ENCODE peak calls at places on chromosome 17, in six cellular contexts. B is HCT116, M is MM.1S, Y is PC-3, R is GM23248, E is SK-N-SH. G is an unnamed sample.

GRCh38 chr17:63622571-63623390 is 564 bp downstream of the MAP3K3 start:
- DNase-seq in B (no peak), M (peak), Y (peak), R (peak), E (peak), G (peak)

GRCh38 chr17:57442914-57443571 is 186.7 kb downstream of the MSI2 start:
- DNase-seq in B (no peak), M (no peak), Y (peak), R (peak), E (no peak), G (no peak)

GRCh38 chr17:77441130-77441920 is 300.6 kb downstream of the SEC14L1 start:
- DNase-seq in B (no peak), M (peak), Y (no peak), R (no peak), E (no peak), G (no peak)

GRCh38 chr17:1008008-1008761 is 11.3 kb downstream of the TIMM22 start:
- DNase-seq in B (no peak), M (no peak), Y (no peak), R (no peak), E (peak), G (no peak)

GRCh38 chr17:2397247-2398171 is 3.4 kb downstream of the MNT start:
- DNase-seq in B (no peak), M (no peak), Y (no peak), R (no peak), E (no peak), G (no peak)

GRCh38 chr17:58870747-58871146 is 115.1 kb downstream of the PPM1E start:
- DNase-seq in B (no peak), M (no peak), Y (peak), R (no peak), E (no peak), G (no peak)

GRCh38 chr17:77644981-77645380 is 313.5 kb upstream of the TNRC6C start:
- DNase-seq in B (no peak), M (no peak), Y (no peak), R (no peak), E (no peak), G (peak)

GRCh38 chr17:80129006-80129565 is 17.8 kb downstream of the EIF4A3 start:
- DNase-seq in B (no peak), M (no peak), Y (peak), R (peak), E (no peak), G (no peak)

GRCh38 chr17:27816946-27817345 is 16.6 kb upstream of the NOS2 start:
- DNase-seq in B (no peak), M (no peak), Y (no peak), R (no peak), E (no peak), G (no peak)

GRCh38 chr17:15457723-15458094 is 9.7 kb downstream of the CDRT4 start:
- DNase-seq in B (no peak), M (no peak), Y (no peak), R (no peak), E (no peak), G (no peak)
- H3K9ac ChIP-seq in B (no peak), M (no peak), Y (no peak), R (peak), E (peak), G (no peak)

GRCh38 chr17:14745541-14745940 is 444.7 kb downstream of the HS3ST3B1 start:
- DNase-seq in B (no peak), M (no peak), Y (no peak), R (peak), E (no peak), G (no peak)

GRCh38 chr17:14749269-14749668 is 448.4 kb downstream of the HS3ST3B1 start:
- DNase-seq in B (no peak), M (no peak), Y (no peak), R (no peak), E (no peak), G (no peak)

GRCh38 chr17:14746784-14747575 is 446.1 kb downstream of the HS3ST3B1 start:
- DNase-seq in B (no peak), M (no peak), Y (no peak), R (no peak), E (no peak), G (no peak)

GRCh38 chr17:14747576-14747940 is 446.7 kb downstream of the HS3ST3B1 start:
- DNase-seq in B (no peak), M (no peak), Y (no peak), R (peak), E (no peak), G (no peak)

GRCh38 chr17:14748036-14748715 is 447.3 kb downstream of the HS3ST3B1 start:
- DNase-seq in B (no peak), M (no peak), Y (peak), R (peak), E (no peak), G (no peak)
- TF ChIP-seq EZH2phosphoT487 in B (no peak), M (no peak), Y (no peak), R (no peak), E (no peak), G (no peak)

GRCh38 chr17:81652901-81653771 is 3.2 kb downstream of the PDE6G start:
- DNase-seq in B (no peak), M (no peak), Y (no peak), R (no peak), E (peak), G (no peak)
- H3K9ac ChIP-seq in B (no peak), M (no peak), Y (no peak), R (no peak), E (no peak), G (no peak)

DNA sequence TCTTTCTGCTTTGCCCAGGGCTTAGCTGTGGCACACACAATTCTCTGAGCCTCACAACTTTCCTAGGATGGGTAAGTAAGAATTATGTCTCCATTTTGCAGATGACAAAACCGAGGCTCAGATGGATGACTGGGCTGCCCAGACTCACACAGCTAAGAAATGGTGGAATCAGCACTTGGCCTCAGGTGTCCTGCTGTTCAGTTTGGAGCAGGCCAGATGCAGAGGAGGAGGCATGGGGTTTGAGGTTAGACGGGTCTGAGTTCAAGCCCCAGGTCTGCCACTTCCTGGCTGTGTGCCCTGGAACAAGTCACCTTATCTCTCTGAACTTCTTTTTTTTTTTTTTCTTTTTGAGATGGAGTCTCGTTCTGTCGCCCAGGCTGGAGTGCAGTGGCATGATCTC is 1.7 kb upstream of the MEOX1 start:
- DNase-seq in B (no peak), M (no peak), Y (no peak), R (no peak), E (no peak), G (no peak)
- TF ChIP-seq EZH2phosphoT487 in B (no peak), M (no peak), Y (no peak), R (no peak), E (no peak), G (no peak)

G was measured in neural progenitor cell.